ENCODE peak calls at places on chromosome 4, in five cellular contexts. B is RWPE1; E is heart right ventricle; X is GM03348; R is stimulated activated CD4-positive, alpha-beta T cell treated with anti-CD3 and anti-CD28 coated beads, Interleukin-15, amount 100 ng/mL, for 1 hour. G is an unnamed sample.
A peak's percentile ranks its signal among the peaks of the same experiment; 100 is the strongest.

GRCh38 chr4:128958194-128958593 is 135.1 kb downstream of the SCLT1 start:
- DNase-seq in B (no peak), E (no peak), X (no peak), R (no peak), G (no peak)

GRCh38 chr4:164058775-164059174 is 564.3 kb downstream of the TMA16 start:
- DNase-seq in B (no peak), E (no peak), X (no peak), R (no peak), G (no peak)

GRCh38 chr4:147831452-147832192 is 99.7 kb downstream of the ARHGAP10 start:
- DNase-seq in B (peak; percentile 82), E (no peak), X (peak; percentile 80), R (no peak), G (no peak)

GRCh38 chr4:10684631-10685030 is at the start of gene CLNK:
- DNase-seq in B (no peak), E (no peak), X (no peak), R (no peak), G (no peak)

GRCh38 chr4:185256444-185256843 is 47.0 kb downstream of the SNX25 start:
- DNase-seq in B (peak; percentile 50), E (no peak), X (peak; percentile 23), R (no peak), G (no peak)

GRCh38 chr4:105587851-105588250 is 35.4 kb downstream of the ARHGEF38 start:
- DNase-seq in B (no peak), E (no peak), X (no peak), R (no peak), G (no peak)

GRCh38 chr4:10096201-10096975 is 20.2 kb downstream of the WDR1 start:
- DNase-seq in B (peak; percentile 94), E (peak; percentile 63), X (peak; percentile 91), R (peak; percentile 46), G (no peak)

GRCh38 chr4:7653510-7654414 is 219.0 kb upstream of the PSAPL1 start:
- DNase-seq in B (no peak), E (no peak), X (no peak), R (no peak), G (no peak)

GRCh38 chr4:110484029-110484428 is 8.1 kb downstream of the ENPEP start:
- DNase-seq in B (no peak), E (no peak), X (no peak), R (no peak), G (no peak)

GRCh38 chr4:19130836-19131235 is 1109.3 kb upstream of the LCORL start:
- DNase-seq in B (no peak), E (no peak), X (no peak), R (no peak), G (no peak)

GRCh38 chr4:85938062-85938461 is 421.8 kb downstream of the MAPK10 start:
- DNase-seq in B (no peak), E (no peak), X (no peak), R (no peak), G (no peak)

GRCh38 chr4:113700602-113701150 is 60.9 kb downstream of the CAMK2D start:
- DNase-seq in B (no peak), E (no peak), X (no peak), R (no peak), G (no peak)

GRCh38 chr4:8862800-8863758 is 8.6 kb downstream of the HMX1 start:
- DNase-seq in B (no peak), E (no peak), X (no peak), R (no peak), G (no peak)

GRCh38 chr4:17468638-17469221 is 43.2 kb downstream of the QDPR start:
- DNase-seq in B (no peak), E (no peak), X (peak; percentile 72), R (no peak), G (no peak)

GRCh38 chr4:140648716-140649115 is 80.0 kb upstream of the UCP1 start:
- DNase-seq in B (no peak), E (no peak), X (no peak), R (no peak), G (no peak)

GRCh38 chr4:183588691-183589090 is 70.3 kb downstream of the RWDD4 start:
- DNase-seq in B (no peak), E (no peak), X (no peak), R (no peak), G (no peak)

GRCh38 chr4:140943486-140943885 is 187.3 kb upstream of the TBC1D9 start:
- DNase-seq in B (no peak), E (no peak), X (peak; percentile 60), R (no peak), G (no peak)

GRCh38 chr4:169263791-169264392 is 6.9 kb downstream of the SH3RF1 start:
- DNase-seq in B (no peak), E (peak; percentile 49), X (no peak), R (no peak), G (no peak)

GRCh38 chr4:53575552-53575951 is 15.7 kb downstream of the LNX1 start:
- DNase-seq in B (no peak), E (no peak), X (no peak), R (no peak), G (no peak)

GRCh38 chr4:8123389-8123788 is 35.2 kb downstream of the ABLIM2 start:
- DNase-seq in B (no peak), E (peak; percentile 45), X (no peak), R (no peak), G (no peak)

GRCh38 chr4:72451349-72451748 is 117.7 kb downstream of the ADAMTS3 start:
- DNase-seq in B (no peak), E (peak; percentile 14), X (no peak), R (no peak), G (no peak)

GRCh38 chr4:179582164-179582563 is 2139.9 kb upstream of the AGA start:
- DNase-seq in B (no peak), E (no peak), X (no peak), R (no peak), G (no peak)

GRCh38 chr4:155954939-155955338 is 1.3 kb upstream of the CTSO start:
- DNase-seq in B (no peak), E (no peak), X (no peak), R (no peak), G (no peak)

GRCh38 chr4:110878413-110878812 is 255.5 kb upstream of the PITX2 start:
- DNase-seq in B (no peak), E (no peak), X (no peak), R (no peak), G (no peak)

GRCh38 chr4:3346146-3346545 is 53.3 kb downstream of the RGS12 start:
- DNase-seq in B (peak; percentile 77), E (no peak), X (peak; percentile 91), R (no peak), G (no peak)

GRCh38 chr4:18529482-18529881 is 507.9 kb upstream of the LCORL start:
- DNase-seq in B (no peak), E (no peak), X (no peak), R (no peak), G (no peak)

GRCh38 chr4:156052116-156052515 is 98.5 kb upstream of the CTSO start:
- DNase-seq in B (peak; percentile 1), E (no peak), X (no peak), R (no peak), G (no peak)

GRCh38 chr4:3348621-3349020 is 55.8 kb downstream of the RGS12 start:
- DNase-seq in B (no peak), E (no peak), X (no peak), R (no peak), G (no peak)

GRCh38 chr4:20074450-20074849 is 177.3 kb upstream of the SLIT2 start:
- DNase-seq in B (no peak), E (no peak), X (no peak), R (no peak), G (no peak)

GRCh38 chr4:10100734-10101216 is 15.8 kb downstream of the WDR1 start:
- DNase-seq in B (no peak), E (no peak), X (no peak), R (no peak), G (no peak)

GRCh38 chr4:1644906-1645657 is 39.0 kb downstream of the FAM53A start:
- DNase-seq in B (peak; percentile 46), E (peak; percentile 62), X (peak; percentile 85), R (no peak), G (no peak)

GRCh38 chr4:122500852-122501501 is 44.5 kb upstream of the IL2 start:
- DNase-seq in B (no peak), E (no peak), X (no peak), R (no peak), G (no peak)